ENCODE peak calls at places on chromosomes 7 and 10, in five cellular contexts. One of them, this sample, is unnamed.

GRCh38 chr7:140238778-140239652 is 62.2 kb upstream of the KDM7A start:
- DNase-seq in NT2/D1: no peak
- DNase-seq in CD4-positive, alpha-beta memory T cell: no peak
- DNase-seq in WERI-Rb-1: no peak
- DNase-seq in pancreas: peak
- DNase-seq in this sample: peak

GRCh38 chr7:106604303-106604918 is 56.5 kb downstream of the CCDC71L start:
- DNase-seq in CD4-positive, alpha-beta memory T cell: peak
- DNase-seq in WERI-Rb-1: no peak
- DNase-seq in pancreas: no peak
- DNase-seq in NT2/D1: no peak
- DNase-seq in this sample: no peak

GRCh38 chr7:44288811-44289340 is 36.5 kb downstream of the CAMK2B start:
- DNase-seq in pancreas: no peak
- DNase-seq in WERI-Rb-1: peak
- DNase-seq in NT2/D1: no peak
- DNase-seq in CD4-positive, alpha-beta memory T cell: no peak
- DNase-seq in this sample: peak

GRCh38 chr10:45551387-45551786 is 121.2 kb downstream of the ZFAND4 start:
- DNase-seq in pancreas: no peak
- DNase-seq in CD4-positive, alpha-beta memory T cell: no peak
- DNase-seq in WERI-Rb-1: no peak
- DNase-seq in NT2/D1: no peak
- DNase-seq in this sample: no peak

GRCh38 chr10:86306628-86307278 is 59.8 kb downstream of the GRID1 start:
- DNase-seq in NT2/D1: no peak
- DNase-seq in CD4-positive, alpha-beta memory T cell: no peak
- DNase-seq in pancreas: no peak
- DNase-seq in WERI-Rb-1: no peak
- DNase-seq in this sample: peak

GRCh38 chr7:73809454-73810090 is 21.2 kb upstream of the CLDN4 start:
- DNase-seq in WERI-Rb-1: no peak
- DNase-seq in CD4-positive, alpha-beta memory T cell: no peak
- DNase-seq in NT2/D1: no peak
- DNase-seq in pancreas: peak
- DNase-seq in this sample: no peak

GRCh38 chr7:137909042-137909441 is 62.3 kb upstream of the DGKI start:
- DNase-seq in pancreas: no peak
- DNase-seq in CD4-positive, alpha-beta memory T cell: no peak
- DNase-seq in NT2/D1: no peak
- DNase-seq in WERI-Rb-1: no peak
- DNase-seq in this sample: no peak

GRCh38 chr7:44103941-44104879 is at the start of gene AEBP1:
- DNase-seq in WERI-Rb-1: peak
- DNase-seq in NT2/D1: no peak
- DNase-seq in pancreas: peak
- DNase-seq in CD4-positive, alpha-beta memory T cell: no peak
- DNase-seq in this sample: peak

GRCh38 chr10:2949221-2949947 is 118.0 kb upstream of the PFKP start:
- DNase-seq in NT2/D1: no peak
- DNase-seq in WERI-Rb-1: no peak
- DNase-seq in pancreas: no peak
- DNase-seq in CD4-positive, alpha-beta memory T cell: no peak
- DNase-seq in this sample: no peak

GRCh38 chr7:105691692-105692564 is 110.6 kb upstream of the EFCAB10 start:
- DNase-seq in WERI-Rb-1: no peak
- DNase-seq in pancreas: peak
- DNase-seq in NT2/D1: no peak
- DNase-seq in CD4-positive, alpha-beta memory T cell: peak
- DNase-seq in this sample: peak

GRCh38 chr7:102973096-102973802 is 60.4 kb downstream of the LRRC17 start:
- DNase-seq in CD4-positive, alpha-beta memory T cell: no peak
- DNase-seq in pancreas: no peak
- DNase-seq in NT2/D1: no peak
- DNase-seq in WERI-Rb-1: no peak
- DNase-seq in this sample: no peak

GRCh38 chr10:70742537-70743429 is 42.4 kb downstream of the TBATA start:
- DNase-seq in CD4-positive, alpha-beta memory T cell: no peak
- DNase-seq in WERI-Rb-1: no peak
- DNase-seq in pancreas: no peak
- DNase-seq in NT2/D1: no peak
- DNase-seq in this sample: no peak

GRCh38 chr7:123570390-123571182 is 13.0 kb upstream of the NDUFA5 start:
- DNase-seq in CD4-positive, alpha-beta memory T cell: no peak
- DNase-seq in WERI-Rb-1: no peak
- DNase-seq in pancreas: no peak
- DNase-seq in NT2/D1: no peak
- DNase-seq in this sample: no peak

GRCh38 chr7:131222171-131222570 is 105.5 kb upstream of the MKLN1 start:
- DNase-seq in NT2/D1: no peak
- DNase-seq in WERI-Rb-1: no peak
- DNase-seq in pancreas: no peak
- DNase-seq in CD4-positive, alpha-beta memory T cell: no peak
- DNase-seq in this sample: no peak

GRCh38 chr10:18608581-18608980 is 42.8 kb downstream of the NSUN6 start:
- DNase-seq in CD4-positive, alpha-beta memory T cell: no peak
- DNase-seq in NT2/D1: no peak
- DNase-seq in WERI-Rb-1: no peak
- DNase-seq in pancreas: no peak
- DNase-seq in this sample: no peak

GRCh38 chr10:18675069-18675801 is 16.0 kb downstream of the ARL5B start:
- DNase-seq in WERI-Rb-1: no peak
- DNase-seq in pancreas: no peak
- DNase-seq in NT2/D1: no peak
- DNase-seq in CD4-positive, alpha-beta memory T cell: no peak
- DNase-seq in this sample: no peak

GRCh38 chr7:134696261-134696660 is 49.6 kb downstream of the BPGM start:
- DNase-seq in WERI-Rb-1: no peak
- DNase-seq in CD4-positive, alpha-beta memory T cell: no peak
- DNase-seq in pancreas: no peak
- DNase-seq in NT2/D1: no peak
- DNase-seq in this sample: no peak

DNA sequence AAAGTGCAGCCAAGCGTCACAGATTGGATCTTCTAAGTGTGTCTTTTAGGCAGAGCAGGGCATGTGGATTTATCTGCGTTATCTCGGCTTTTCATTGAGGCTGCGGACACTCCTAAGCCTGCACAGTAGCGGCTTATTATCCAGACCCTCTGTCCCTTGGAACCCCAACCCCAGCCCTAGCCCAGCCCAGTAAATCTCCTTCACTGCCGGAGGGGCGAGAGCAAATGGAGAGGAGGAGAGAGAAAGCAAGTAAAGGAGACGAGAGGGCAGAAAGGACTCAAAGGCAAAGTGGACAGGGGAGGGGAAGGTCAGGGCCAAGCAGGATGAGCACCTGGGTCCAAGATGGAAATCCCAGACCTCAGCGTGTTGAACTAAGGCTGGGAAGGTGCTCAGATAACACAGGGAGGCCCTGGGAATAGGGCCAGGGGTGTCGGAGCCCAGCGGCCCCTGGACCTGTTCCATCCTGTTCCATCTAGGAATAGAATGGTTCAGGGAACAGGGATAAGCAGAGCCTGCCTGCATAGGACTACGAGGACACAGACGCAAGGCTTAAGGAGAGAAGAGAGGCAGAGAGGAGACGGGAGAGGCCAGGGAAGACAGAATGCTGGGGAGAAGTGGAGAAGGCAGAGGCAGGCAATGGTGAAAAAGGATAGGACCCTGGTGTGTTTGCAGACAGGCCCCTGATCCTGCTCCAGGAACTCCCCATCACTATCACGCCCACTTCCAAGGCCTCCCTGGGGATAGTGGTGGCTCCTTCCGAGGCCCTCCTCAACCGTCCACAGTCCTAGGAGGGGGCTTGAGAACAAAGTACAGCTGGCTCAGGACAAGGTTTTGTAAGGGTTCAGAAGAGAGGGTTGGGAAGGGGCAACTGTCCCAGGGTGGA is 99.6 kb downstream of the CHST15 start:
- DNase-seq in CD4-positive, alpha-beta memory T cell: no peak
- DNase-seq in NT2/D1: no peak
- DNase-seq in WERI-Rb-1: no peak
- DNase-seq in pancreas: no peak
- DNase-seq in this sample: no peak
- H3K4me3 ChIP-seq in CD4-positive, alpha-beta memory T cell: no peak
- H3K4me3 ChIP-seq in NT2/D1: no peak
- H3K4me3 ChIP-seq in WERI-Rb-1: no peak
- H3K4me3 ChIP-seq in pancreas: peak
- H3K4me3 ChIP-seq in this sample: no peak

GRCh38 chr7:30322656-30323355 is 38.4 kb downstream of the ZNRF2 start:
- DNase-seq in pancreas: no peak
- DNase-seq in CD4-positive, alpha-beta memory T cell: peak
- DNase-seq in NT2/D1: no peak
- DNase-seq in WERI-Rb-1: no peak
- DNase-seq in this sample: no peak
- H3K4me3 ChIP-seq in pancreas: no peak
- H3K4me3 ChIP-seq in CD4-positive, alpha-beta memory T cell: peak
- H3K4me3 ChIP-seq in NT2/D1: no peak
- H3K4me3 ChIP-seq in WERI-Rb-1: no peak
- H3K4me3 ChIP-seq in this sample: no peak

GRCh38 chr10:33196710-33197406 is 137.6 kb downstream of the NRP1 start:
- DNase-seq in pancreas: no peak
- DNase-seq in CD4-positive, alpha-beta memory T cell: no peak
- DNase-seq in NT2/D1: no peak
- DNase-seq in WERI-Rb-1: no peak
- DNase-seq in this sample: no peak

GRCh38 chr10:33193057-33193866 is 141.2 kb downstream of the NRP1 start:
- DNase-seq in NT2/D1: peak
- DNase-seq in WERI-Rb-1: peak
- DNase-seq in pancreas: peak
- DNase-seq in CD4-positive, alpha-beta memory T cell: peak
- DNase-seq in this sample: peak

GRCh38 chr10:33196377-33196706 is 138.1 kb downstream of the NRP1 start:
- DNase-seq in NT2/D1: no peak
- DNase-seq in WERI-Rb-1: no peak
- DNase-seq in CD4-positive, alpha-beta memory T cell: no peak
- DNase-seq in pancreas: no peak
- DNase-seq in this sample: no peak

GRCh38 chr10:33193867-33194521 is 140.5 kb downstream of the NRP1 start:
- DNase-seq in WERI-Rb-1: no peak
- DNase-seq in NT2/D1: no peak
- DNase-seq in CD4-positive, alpha-beta memory T cell: no peak
- DNase-seq in pancreas: no peak
- DNase-seq in this sample: no peak

DNA sequence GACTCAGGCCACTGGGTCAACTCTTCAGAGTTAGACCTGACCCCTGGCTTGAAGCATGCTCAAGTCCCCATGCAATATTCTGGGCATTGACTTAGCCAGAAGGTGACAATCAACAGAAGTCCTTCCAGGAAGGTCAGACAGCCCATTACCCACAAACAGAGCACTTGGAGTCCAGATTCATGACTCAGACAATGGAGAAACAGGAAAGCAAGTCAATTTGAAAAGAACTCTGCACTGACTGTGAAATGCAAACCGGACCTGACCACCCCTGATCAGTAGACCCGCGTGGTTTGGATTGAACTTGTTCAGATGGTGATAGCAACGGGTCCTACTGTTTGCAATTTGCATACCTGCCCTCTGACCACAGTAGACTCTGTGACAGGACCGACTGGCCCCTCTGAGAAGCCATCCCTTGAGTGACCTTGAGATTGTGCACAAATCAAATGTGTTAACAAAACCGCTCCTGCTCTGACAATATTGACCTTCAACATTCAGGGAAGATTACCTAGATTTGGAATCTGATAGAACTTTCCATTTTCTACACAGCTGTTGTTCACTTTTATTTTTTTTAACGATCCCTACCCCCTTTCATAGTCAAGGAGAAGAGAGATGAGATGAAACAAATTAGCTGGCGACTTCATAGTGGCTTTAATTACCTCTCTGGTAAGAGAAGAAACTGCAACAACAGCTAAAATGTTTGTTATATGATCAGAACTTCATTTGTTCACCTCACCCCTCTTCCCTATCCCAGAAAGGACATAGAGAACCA is 138.7 kb downstream of the NRP1 start:
- DNase-seq in NT2/D1: no peak
- DNase-seq in WERI-Rb-1: no peak
- DNase-seq in CD4-positive, alpha-beta memory T cell: no peak
- DNase-seq in pancreas: no peak
- DNase-seq in this sample: no peak
- H3K4me3 ChIP-seq in NT2/D1: no peak
- H3K4me3 ChIP-seq in WERI-Rb-1: no peak
- H3K4me3 ChIP-seq in CD4-positive, alpha-beta memory T cell: no peak
- H3K4me3 ChIP-seq in pancreas: no peak
- H3K4me3 ChIP-seq in this sample: no peak

GRCh38 chr10:132527338-132528063 is 10.1 kb upstream of the INPP5A start:
- DNase-seq in pancreas: no peak
- DNase-seq in WERI-Rb-1: no peak
- DNase-seq in CD4-positive, alpha-beta memory T cell: no peak
- DNase-seq in NT2/D1: no peak
- DNase-seq in this sample: no peak
- H3K4me3 ChIP-seq in pancreas: no peak
- H3K4me3 ChIP-seq in WERI-Rb-1: no peak
- H3K4me3 ChIP-seq in CD4-positive, alpha-beta memory T cell: no peak
- H3K4me3 ChIP-seq in NT2/D1: no peak
- H3K4me3 ChIP-seq in this sample: no peak